ENCODE peak calls at places on chromosomes 13 and 19, in eight cellular contexts. W is PC-3, O is left ventricle myocardium inferior, L is transverse colon, Q is psoas muscle, K is colonic mucosa, T is breast epithelium, V is body of pancreas. M is an unnamed sample. For H3K4me1, the result is how much of the 10 kb centered on the place peaks cover.

GRCh38 chr13:23979361-23980159 is 82.3 kb upstream of the C1QTNF9B start:
- DNase-seq in W (peak), O (peak), L (peak), Q (peak), K (peak), T (peak), V (peak), M (peak)

GRCh38 chr19:10699650-10700335 is 1.4 kb upstream of the QTRT1 start:
- DNase-seq in W (peak), O (no peak), L (peak), Q (no peak), K (peak), T (no peak), V (peak), M (peak)

GRCh38 chr19:34519602-34520001 is 38.0 kb downstream of the WTIP start:
- DNase-seq in W (no peak), O (no peak), L (no peak), Q (no peak), K (no peak), T (no peak), V (no peak), M (no peak)

GRCh38 chr13:49807681-49808080 is 15.2 kb upstream of the KPNA3 start:
- DNase-seq in W (no peak), O (no peak), L (no peak), Q (no peak), K (no peak), T (no peak), V (no peak), M (no peak)

GRCh38 chr13:20188649-20189553 is 3.8 kb downstream of the GJB2 start:
- DNase-seq in W (no peak), O (no peak), L (peak), Q (no peak), K (peak), T (no peak), V (no peak), M (peak)

GRCh38 chr13:27966641-27967202 is 2.4 kb downstream of the CDX2 start:
- DNase-seq in W (no peak), O (no peak), L (no peak), Q (no peak), K (peak), T (no peak), V (no peak), M (no peak)

GRCh38 chr13:76038920-76039716 is 403.0 kb downstream of the LMO7 start:
- DNase-seq in W (peak), O (no peak), L (no peak), Q (no peak), K (no peak), T (no peak), V (no peak), M (no peak)

GRCh38 chr19:53868091-53868891 is 608 bp downstream of the MYADM start:
- DNase-seq in W (peak), O (peak), L (peak), Q (peak), K (peak), T (peak), V (peak), M (peak)

GRCh38 chr19:36115453-36116343 is at the start of gene TBCB:
- DNase-seq in W (no peak), O (peak), L (peak), Q (no peak), K (peak), T (peak), V (no peak), M (peak)

GRCh38 chr19:13881692-13882418 is 4.9 kb downstream of the NANOS3 start:
- DNase-seq in W (no peak), O (no peak), L (peak), Q (no peak), K (peak), T (no peak), V (no peak), M (peak)

GRCh38 chr19:46133101-46133627 is 8.7 kb upstream of the IGFL3 start:
- DNase-seq in W (peak), O (no peak), L (no peak), Q (no peak), K (peak), T (no peak), V (peak), M (no peak)

GRCh38 chr19:34397853-34398252 is 6.3 kb upstream of the PDCD2L start:
- DNase-seq in W (no peak), O (no peak), L (no peak), Q (no peak), K (no peak), T (no peak), V (no peak), M (no peak)

GRCh38 chr19:19447536-19448237 is 42.2 kb downstream of the GATAD2A start:
- DNase-seq in W (no peak), O (no peak), L (no peak), Q (no peak), K (no peak), T (no peak), V (peak), M (no peak)

GRCh38 chr19:47093841-47094240 is 19.7 kb downstream of the ZC3H4 start:
- DNase-seq in W (no peak), O (no peak), L (no peak), Q (peak), K (no peak), T (no peak), V (no peak), M (no peak)

GRCh38 chr13:85665286-85665685 is 133.9 kb downstream of the SLITRK6 start:
- DNase-seq in W (peak), O (no peak), L (no peak), Q (no peak), K (no peak), T (no peak), V (no peak), M (no peak)

GRCh38 chr13:25207291-25207690 is 35.2 kb upstream of the AMER2 start:
- DNase-seq in W (no peak), O (no peak), L (no peak), Q (no peak), K (no peak), T (no peak), V (no peak), M (no peak)

GRCh38 chr13:102774596-102775375 is 1.2 kb upstream of the TEX30 start:
- DNase-seq in W (no peak), O (no peak), L (no peak), Q (no peak), K (no peak), T (no peak), V (no peak), M (no peak)

GRCh38 chr19:4229179-4229931 is at the start of gene EBI3:
- DNase-seq in W (no peak), O (peak), L (peak), Q (no peak), K (no peak), T (no peak), V (peak), M (no peak)

GRCh38 chr13:31045621-31046081 is 113.2 kb downstream of the TEX26 start:
- DNase-seq in W (peak), O (no peak), L (peak), Q (peak), K (peak), T (peak), V (peak), M (peak)

GRCh38 chr13:47287291-47287751 is 390.5 kb upstream of the HTR2A start:
- DNase-seq in W (peak), O (no peak), L (no peak), Q (no peak), K (no peak), T (no peak), V (no peak), M (no peak)

GRCh38 chr19:50639121-50640112 is at the start of gene SYT3:
- DNase-seq in W (peak), O (peak), L (peak), Q (no peak), K (no peak), T (no peak), V (peak), M (peak)

GRCh38 chr13:100694722-100695644 is 20.4 kb upstream of the TMTC4 start:
- DNase-seq in W (peak), O (no peak), L (peak), Q (no peak), K (peak), T (no peak), V (peak), M (peak)

GRCh38 chr19:4409123-4409933 is 6.9 kb downstream of the CHAF1A start:
- DNase-seq in W (no peak), O (no peak), L (no peak), Q (no peak), K (no peak), T (no peak), V (no peak), M (no peak)

GRCh38 chr13:49248433-49249002 is 793 bp downstream of the CDADC1 start:
- DNase-seq in W (peak), O (no peak), L (no peak), Q (no peak), K (no peak), T (no peak), V (no peak), M (no peak)

GRCh38 chr13:39554371-39554770 is 48.6 kb downstream of the LHFPL6 start:
- DNase-seq in W (no peak), O (no peak), L (no peak), Q (no peak), K (no peak), T (no peak), V (no peak), M (no peak)

GRCh38 chr19:8141726-8142524 is 7.5 kb downstream of the FBN3 start:
- DNase-seq in W (no peak), O (no peak), L (no peak), Q (no peak), K (no peak), T (no peak), V (peak), M (no peak)

GRCh38 chr19:29193116-29193515 is 19.8 kb downstream of the UQCRFS1 start:
- DNase-seq in W (no peak), O (no peak), L (no peak), Q (no peak), K (no peak), T (no peak), V (no peak), M (no peak)

GRCh38 chr13:97196340-97196739 is 25.8 kb upstream of the MBNL2 start:
- DNase-seq in W (no peak), O (no peak), L (no peak), Q (no peak), K (no peak), T (no peak), V (no peak), M (no peak)

GRCh38 chr13:30105381-30105780 is 202.0 kb downstream of the KATNAL1 start:
- DNase-seq in W (no peak), O (no peak), L (no peak), Q (no peak), K (no peak), T (no peak), V (peak), M (no peak)

GRCh38 chr13:33863390-33863789 is 45.4 kb downstream of the RFC3 start:
- DNase-seq in W (no peak), O (no peak), L (no peak), Q (no peak), K (no peak), T (no peak), V (no peak), M (no peak)

GRCh38 chr13:55000043-55000442 is 1971.4 kb downstream of the OLFM4 start:
- DNase-seq in W (no peak), O (no peak), L (no peak), Q (no peak), K (no peak), T (no peak), V (no peak), M (no peak)

GRCh38 chr19:45852941-45853340 is 10.0 kb downstream of the SYMPK start:
- DNase-seq in W (no peak), O (no peak), L (no peak), Q (peak), K (no peak), T (no peak), V (no peak), M (peak)

GRCh38 chr19:15398501-15399233 is 19.1 kb upstream of the AKAP8 start:
- DNase-seq in W (no peak), O (no peak), L (no peak), Q (peak), K (no peak), T (no peak), V (no peak), M (no peak)

GRCh38 chr19:29323046-29323971 is 110.4 kb upstream of the UQCRFS1 start:
- DNase-seq in W (no peak), O (no peak), L (no peak), Q (no peak), K (peak), T (no peak), V (no peak), M (no peak)

GRCh38 chr13:113098163-113098732 is 7.3 kb upstream of the F7 start:
- DNase-seq in W (no peak), O (no peak), L (no peak), Q (no peak), K (no peak), T (no peak), V (no peak), M (no peak)

GRCh38 chr13:110423689-110424302 is 116.7 kb downstream of the COL4A2 start:
- DNase-seq in W (no peak), O (no peak), L (no peak), Q (no peak), K (no peak), T (no peak), V (peak), M (no peak)
- H3K4me1 ChIP-seq in W (under half), O (half or more), L (under half), Q (under half), K (under half), T (under half), V (under half), M (under half)

GRCh38 chr19:38733493-38734175 is 10.6 kb downstream of the CAPN12 start:
- DNase-seq in W (no peak), O (no peak), L (no peak), Q (no peak), K (peak), T (no peak), V (no peak), M (no peak)

GRCh38 chr19:38730731-38731589 is 13.3 kb downstream of the CAPN12 start:
- DNase-seq in W (no peak), O (no peak), L (no peak), Q (no peak), K (peak), T (no peak), V (peak), M (no peak)

GRCh38 chr19:38730470-38730730 is 13.9 kb downstream of the CAPN12 start:
- DNase-seq in W (no peak), O (no peak), L (no peak), Q (no peak), K (no peak), T (no peak), V (no peak), M (no peak)

GRCh38 chr19:38733241-38733492 is 11.1 kb downstream of the CAPN12 start:
- DNase-seq in W (no peak), O (no peak), L (no peak), Q (no peak), K (peak), T (no peak), V (no peak), M (no peak)

GRCh38 chr19:38731654-38732301 is 12.5 kb downstream of the CAPN12 start:
- DNase-seq in W (no peak), O (no peak), L (peak), Q (no peak), K (peak), T (no peak), V (peak), M (peak)
- H3K4me1 ChIP-seq in W (under half), O (half or more), L (half or more), Q (under half), K (under half), T (under half), V (half or more), M (under half)

DNA sequence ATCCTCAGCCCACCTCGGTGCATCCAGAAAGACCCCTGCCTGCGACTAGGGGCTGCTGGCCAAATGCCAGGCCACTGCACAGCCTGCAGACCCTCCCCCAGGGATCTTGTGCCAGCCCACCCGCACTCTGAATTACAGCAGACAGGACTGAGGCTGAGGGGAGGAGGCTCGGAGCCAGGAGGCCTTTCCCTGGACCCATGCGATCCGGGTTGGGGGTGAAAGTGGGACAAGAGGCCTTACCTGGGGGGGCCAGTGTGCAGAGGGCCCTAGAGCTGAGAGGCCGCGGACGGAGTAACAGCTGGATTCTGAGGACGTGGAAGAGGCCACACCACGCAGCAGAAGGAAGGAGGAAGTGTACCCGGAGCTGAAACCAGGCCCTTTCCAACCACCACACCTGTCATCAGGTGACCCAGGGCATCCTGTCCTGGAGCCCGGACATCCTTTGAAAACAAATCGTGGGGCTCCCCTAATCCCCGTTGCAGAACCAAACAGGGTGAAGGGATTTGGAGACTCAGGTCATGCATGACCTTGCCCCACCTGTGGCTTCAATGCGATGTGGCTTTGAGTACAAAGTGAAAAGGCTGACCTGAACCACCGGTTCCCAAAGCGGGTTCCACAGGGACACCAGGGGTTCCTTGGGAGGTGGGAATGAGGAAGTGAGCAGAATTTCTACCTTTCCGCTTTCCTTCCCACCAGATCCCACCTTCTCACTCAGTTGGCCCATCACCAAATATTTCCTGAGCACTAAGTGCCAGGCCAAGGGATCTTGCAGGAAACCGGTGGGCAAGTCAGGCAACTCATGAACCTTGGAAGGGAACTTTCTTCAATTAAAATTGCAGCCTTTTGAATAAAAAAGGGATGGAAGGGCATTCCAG is 828 bp downstream of the FUT6 start:
- DNase-seq in W (no peak), O (no peak), L (peak), Q (no peak), K (peak), T (no peak), V (no peak), M (peak)
- H3K4me1 ChIP-seq in W (under half), O (under half), L (under half), Q (under half), K (under half), T (under half), V (under half), M (under half)

GRCh38 chr19:48873476-48874308 is 1.5 kb downstream of the PPP1R15A start:
- DNase-seq in W (no peak), O (no peak), L (no peak), Q (no peak), K (no peak), T (no peak), V (no peak), M (no peak)
- H3K4me1 ChIP-seq in W (under half), O (half or more), L (under half), Q (under half), K (under half), T (under half), V (under half), M (under half)

GRCh38 chr19:1901940-1902404 is 3.2 kb upstream of the ADAT3 start:
- DNase-seq in W (no peak), O (peak), L (peak), Q (peak), K (no peak), T (no peak), V (no peak), M (no peak)
- H3K4me1 ChIP-seq in W (under half), O (under half), L (under half), Q (under half), K (under half), T (under half), V (under half), M (under half)

M was measured in mucosa of descending colon.